ENCODE peak calls at places on chromosome 11, in six cellular contexts. One of them, this sample, is unnamed.

GRCh38 chr11:43987384-43988039 is 45.1 kb downstream of the C11orf96 start:
- DNase-seq in mesendoderm: peak
- DNase-seq in mesenchymal stem cell: peak
- DNase-seq in trophoblast cell: no peak
- DNase-seq in H1: no peak
- DNase-seq in IMR-90: peak
- DNase-seq in this sample: no peak

GRCh38 chr11:92504534-92504933 is 279.9 kb downstream of the FAT3 start:
- DNase-seq in mesendoderm: no peak
- DNase-seq in mesenchymal stem cell: no peak
- DNase-seq in trophoblast cell: no peak
- DNase-seq in H1: no peak
- DNase-seq in IMR-90: no peak
- DNase-seq in this sample: no peak

GRCh38 chr11:28697920-28698827 is 590.0 kb downstream of the METTL15 start:
- DNase-seq in mesendoderm: peak
- DNase-seq in mesenchymal stem cell: peak
- DNase-seq in trophoblast cell: peak
- DNase-seq in H1: peak
- DNase-seq in IMR-90: peak
- DNase-seq in this sample: peak

GRCh38 chr11:69218946-69219720 is 63.4 kb downstream of the SMIM38 start:
- DNase-seq in mesendoderm: no peak
- DNase-seq in mesenchymal stem cell: no peak
- DNase-seq in trophoblast cell: peak
- DNase-seq in H1: no peak
- DNase-seq in IMR-90: no peak
- DNase-seq in this sample: no peak

GRCh38 chr11:65720237-65720934 is at the start of gene RNASEH2C:
- DNase-seq in mesendoderm: peak
- DNase-seq in mesenchymal stem cell: peak
- DNase-seq in trophoblast cell: peak
- DNase-seq in H1: peak
- DNase-seq in IMR-90: peak
- DNase-seq in this sample: peak

GRCh38 chr11:93212094-93212493 is 14.3 kb upstream of the SLC36A4 start:
- DNase-seq in mesendoderm: no peak
- DNase-seq in mesenchymal stem cell: no peak
- DNase-seq in trophoblast cell: no peak
- DNase-seq in H1: no peak
- DNase-seq in IMR-90: no peak
- DNase-seq in this sample: no peak

GRCh38 chr11:61700221-61700620 is 20.0 kb downstream of the DAGLA start:
- DNase-seq in mesendoderm: peak
- DNase-seq in mesenchymal stem cell: peak
- DNase-seq in trophoblast cell: peak
- DNase-seq in H1: no peak
- DNase-seq in IMR-90: peak
- DNase-seq in this sample: no peak

GRCh38 chr11:27497284-27497866 is 9.2 kb downstream of the LIN7C start:
- DNase-seq in mesendoderm: no peak
- DNase-seq in mesenchymal stem cell: peak
- DNase-seq in trophoblast cell: peak
- DNase-seq in H1: no peak
- DNase-seq in IMR-90: peak
- DNase-seq in this sample: no peak

GRCh38 chr11:126334665-126335462 is 20.6 kb upstream of the ST3GAL4 start:
- DNase-seq in mesendoderm: no peak
- DNase-seq in mesenchymal stem cell: peak
- DNase-seq in trophoblast cell: no peak
- DNase-seq in H1: no peak
- DNase-seq in IMR-90: peak
- DNase-seq in this sample: no peak

GRCh38 chr11:6321961-6322362 is 1.7 kb upstream of the CAVIN3 start:
- DNase-seq in mesendoderm: no peak
- DNase-seq in mesenchymal stem cell: peak
- DNase-seq in trophoblast cell: no peak
- DNase-seq in H1: no peak
- DNase-seq in IMR-90: peak
- DNase-seq in this sample: peak

GRCh38 chr11:88886796-88887195 is 179.0 kb downstream of the GRM5 start:
- DNase-seq in mesendoderm: peak
- DNase-seq in mesenchymal stem cell: no peak
- DNase-seq in trophoblast cell: peak
- DNase-seq in H1: peak
- DNase-seq in IMR-90: peak
- DNase-seq in this sample: peak

GRCh38 chr11:62508336-62509058 is 38.1 kb downstream of the AHNAK start:
- DNase-seq in mesendoderm: peak
- DNase-seq in mesenchymal stem cell: peak
- DNase-seq in trophoblast cell: peak
- DNase-seq in H1: peak
- DNase-seq in IMR-90: peak
- DNase-seq in this sample: peak

GRCh38 chr11:71452354-71453020 is 516 bp upstream of the NADSYN1 start:
- DNase-seq in mesendoderm: peak
- DNase-seq in mesenchymal stem cell: peak
- DNase-seq in trophoblast cell: peak
- DNase-seq in H1: no peak
- DNase-seq in IMR-90: peak
- DNase-seq in this sample: no peak

GRCh38 chr11:112087212-112087611 is 539 bp downstream of the SDHD start:
- DNase-seq in mesendoderm: peak
- DNase-seq in mesenchymal stem cell: no peak
- DNase-seq in trophoblast cell: peak
- DNase-seq in H1: no peak
- DNase-seq in IMR-90: no peak
- DNase-seq in this sample: no peak

GRCh38 chr11:16059332-16059731 is 297.0 kb downstream of the SOX6 start:
- DNase-seq in mesendoderm: no peak
- DNase-seq in mesenchymal stem cell: no peak
- DNase-seq in trophoblast cell: no peak
- DNase-seq in H1: no peak
- DNase-seq in IMR-90: no peak
- DNase-seq in this sample: no peak

GRCh38 chr11:71502026-71502425 is 25.0 kb upstream of the KRTAP5-7 start:
- DNase-seq in mesendoderm: no peak
- DNase-seq in mesenchymal stem cell: no peak
- DNase-seq in trophoblast cell: no peak
- DNase-seq in H1: no peak
- DNase-seq in IMR-90: no peak
- DNase-seq in this sample: no peak

GRCh38 chr11:62544521-62545436 is 1.8 kb downstream of the AHNAK start:
- DNase-seq in mesendoderm: no peak
- DNase-seq in mesenchymal stem cell: peak
- DNase-seq in trophoblast cell: peak
- DNase-seq in H1: no peak
- DNase-seq in IMR-90: no peak
- DNase-seq in this sample: no peak

DNA sequence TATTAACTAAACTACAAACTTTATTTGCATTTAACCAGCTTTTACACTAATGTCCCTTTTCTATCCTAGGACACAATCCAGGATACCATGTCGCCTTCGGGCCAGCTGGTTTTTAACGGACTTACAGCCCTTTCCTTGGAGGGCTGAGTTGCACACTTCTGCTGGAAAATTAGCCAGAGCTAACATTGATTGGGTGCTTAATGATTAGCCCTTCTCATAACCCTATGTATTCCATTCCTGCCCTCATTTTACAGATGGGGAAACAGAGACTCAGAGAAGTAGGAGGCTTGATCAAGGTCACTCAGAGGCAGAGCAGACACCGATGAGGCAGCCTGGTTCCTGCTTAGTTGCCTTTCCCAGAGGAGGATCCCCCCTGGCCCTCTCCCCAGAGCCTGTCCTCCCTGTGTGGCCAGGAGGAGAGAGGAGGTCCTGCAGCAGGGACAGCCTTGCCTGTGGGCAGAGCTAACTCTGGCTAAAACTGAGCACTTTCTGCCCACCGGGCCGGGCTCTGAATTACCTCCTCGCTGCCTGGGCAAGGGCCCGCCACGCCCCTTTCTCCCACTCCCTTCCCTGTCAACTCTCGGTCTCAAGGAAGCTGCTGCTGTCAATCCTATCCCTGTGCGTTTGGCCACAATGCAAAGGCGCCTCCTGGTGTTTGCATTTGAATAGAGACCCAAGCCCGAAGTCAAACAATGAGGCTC is 59.6 kb upstream of the PAX6 start:
- DNase-seq in mesendoderm: peak
- DNase-seq in mesenchymal stem cell: peak
- DNase-seq in trophoblast cell: peak
- DNase-seq in H1: peak
- DNase-seq in IMR-90: peak
- DNase-seq in this sample: peak
- H3K4me3 ChIP-seq in mesendoderm: no peak
- H3K4me3 ChIP-seq in mesenchymal stem cell: no peak
- H3K4me3 ChIP-seq in trophoblast cell: no peak
- H3K4me3 ChIP-seq in H1: no peak
- H3K4me3 ChIP-seq in IMR-90: no peak
- H3K4me3 ChIP-seq in this sample: peak

GRCh38 chr11:2379471-2380174 is 2.5 kb downstream of the CD81 start:
- DNase-seq in mesendoderm: no peak
- DNase-seq in mesenchymal stem cell: no peak
- DNase-seq in trophoblast cell: no peak
- DNase-seq in H1: no peak
- DNase-seq in IMR-90: no peak
- DNase-seq in this sample: no peak

GRCh38 chr11:2378527-2379210 is 1.6 kb downstream of the CD81 start:
- DNase-seq in mesendoderm: no peak
- DNase-seq in mesenchymal stem cell: peak
- DNase-seq in trophoblast cell: no peak
- DNase-seq in H1: no peak
- DNase-seq in IMR-90: peak
- DNase-seq in this sample: no peak

GRCh38 chr11:2381494-2382128 is 4.5 kb downstream of the CD81 start:
- DNase-seq in mesendoderm: no peak
- DNase-seq in mesenchymal stem cell: no peak
- DNase-seq in trophoblast cell: no peak
- DNase-seq in H1: no peak
- DNase-seq in IMR-90: no peak
- DNase-seq in this sample: no peak

GRCh38 chr11:2380807-2381350 is 3.8 kb downstream of the CD81 start:
- DNase-seq in mesendoderm: no peak
- DNase-seq in mesenchymal stem cell: peak
- DNase-seq in trophoblast cell: peak
- DNase-seq in H1: no peak
- DNase-seq in IMR-90: no peak
- DNase-seq in this sample: no peak

DNA sequence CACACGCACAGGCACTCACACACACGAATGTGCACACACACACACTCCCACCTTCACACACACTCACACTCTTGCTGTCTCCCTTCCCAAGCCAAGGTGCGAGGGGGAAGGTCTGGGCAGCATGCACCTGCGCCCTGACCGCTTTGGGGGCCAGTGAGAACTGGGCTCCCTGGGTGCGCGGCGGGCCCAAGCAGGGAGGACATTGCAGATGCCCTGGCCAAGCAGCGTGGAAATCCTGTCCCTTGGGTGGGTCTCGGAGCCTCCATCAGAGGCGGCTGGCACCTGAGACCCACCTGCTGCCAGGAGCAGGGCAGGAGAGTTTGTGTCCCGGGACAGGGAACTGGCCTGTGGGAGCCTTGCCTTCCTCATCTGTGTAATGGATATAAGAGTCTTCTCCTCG is 3.3 kb downstream of the CD81 start:
- DNase-seq in mesendoderm: no peak
- DNase-seq in mesenchymal stem cell: no peak
- DNase-seq in trophoblast cell: no peak
- DNase-seq in H1: no peak
- DNase-seq in IMR-90: no peak
- DNase-seq in this sample: no peak
- H3K27ac ChIP-seq in mesendoderm: no peak
- H3K27ac ChIP-seq in mesenchymal stem cell: no peak
- H3K27ac ChIP-seq in trophoblast cell: no peak
- H3K27ac ChIP-seq in H1: no peak
- H3K27ac ChIP-seq in IMR-90: no peak
- H3K27ac ChIP-seq in this sample: no peak

GRCh38 chr11:47425611-47426010 is 628 bp downstream of the PSMC3 start:
- DNase-seq in mesendoderm: no peak
- DNase-seq in mesenchymal stem cell: no peak
- DNase-seq in trophoblast cell: no peak
- DNase-seq in H1: no peak
- DNase-seq in IMR-90: no peak
- DNase-seq in this sample: no peak
- H3K18ac ChIP-seq in mesendoderm: peak
- H3K18ac ChIP-seq in mesenchymal stem cell: no peak
- H3K18ac ChIP-seq in trophoblast cell: peak
- H3K18ac ChIP-seq in H1: no peak
- H3K18ac ChIP-seq in IMR-90: peak
- H3K18ac ChIP-seq in this sample: peak

GRCh38 chr11:130449996-130450419 is 1.6 kb downstream of the ADAMTS15 start:
- DNase-seq in mesendoderm: peak
- DNase-seq in mesenchymal stem cell: peak
- DNase-seq in trophoblast cell: peak
- DNase-seq in H1: peak
- DNase-seq in IMR-90: peak
- DNase-seq in this sample: no peak

GRCh38 chr11:130452941-130453340 is 4.5 kb downstream of the ADAMTS15 start:
- DNase-seq in mesendoderm: peak
- DNase-seq in mesenchymal stem cell: no peak
- DNase-seq in trophoblast cell: no peak
- DNase-seq in H1: no peak
- DNase-seq in IMR-90: no peak
- DNase-seq in this sample: no peak

GRCh38 chr11:130449246-130449990 is 973 bp downstream of the ADAMTS15 start:
- DNase-seq in mesendoderm: no peak
- DNase-seq in mesenchymal stem cell: peak
- DNase-seq in trophoblast cell: no peak
- DNase-seq in H1: no peak
- DNase-seq in IMR-90: no peak
- DNase-seq in this sample: no peak

GRCh38 chr11:130452171-130452570 is 3.7 kb downstream of the ADAMTS15 start:
- DNase-seq in mesendoderm: no peak
- DNase-seq in mesenchymal stem cell: no peak
- DNase-seq in trophoblast cell: no peak
- DNase-seq in H1: no peak
- DNase-seq in IMR-90: no peak
- DNase-seq in this sample: no peak

DNA sequence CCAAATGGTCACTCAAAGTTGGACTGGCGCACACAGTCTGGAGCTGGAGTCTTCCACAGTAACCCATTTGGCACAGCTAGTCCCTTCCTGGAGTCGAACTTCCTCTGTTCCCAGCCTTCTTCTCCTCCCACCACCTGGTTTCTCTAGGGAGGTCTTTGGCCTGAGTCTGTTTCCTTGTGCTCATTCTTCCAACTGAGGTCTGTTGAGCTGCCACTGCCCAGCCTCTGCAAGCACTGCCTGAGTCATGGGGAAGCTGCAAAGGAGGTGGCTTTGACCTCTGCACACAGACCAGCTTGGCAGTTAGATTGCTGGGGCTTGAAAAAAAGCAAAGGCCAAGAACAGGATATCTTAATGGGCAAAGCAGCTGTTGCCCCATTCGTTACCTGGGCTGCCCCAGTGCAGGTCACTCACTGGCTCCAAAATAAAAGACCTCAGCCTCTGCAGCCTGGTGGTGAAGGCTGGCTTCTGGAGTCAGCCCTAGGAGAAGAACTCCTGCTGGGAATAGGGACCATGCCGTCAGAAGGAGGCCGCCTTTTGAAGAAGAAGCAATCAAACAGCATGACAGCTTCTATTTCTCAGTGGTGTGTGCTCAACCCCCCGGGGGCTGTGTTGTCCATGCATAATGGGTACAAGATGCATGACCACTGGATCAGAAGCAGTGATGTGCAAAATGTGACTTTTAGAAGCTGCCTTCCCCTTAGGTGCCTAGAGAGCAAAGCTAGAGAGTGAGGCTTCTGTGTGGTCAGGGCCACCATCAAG is 3.0 kb downstream of the ADAMTS15 start:
- DNase-seq in mesendoderm: no peak
- DNase-seq in mesenchymal stem cell: peak
- DNase-seq in trophoblast cell: no peak
- DNase-seq in H1: no peak
- DNase-seq in IMR-90: peak
- DNase-seq in this sample: no peak
- H3K4me3 ChIP-seq in mesendoderm: no peak
- H3K4me3 ChIP-seq in mesenchymal stem cell: no peak
- H3K4me3 ChIP-seq in trophoblast cell: no peak
- H3K4me3 ChIP-seq in H1: no peak
- H3K4me3 ChIP-seq in IMR-90: peak
- H3K4me3 ChIP-seq in this sample: no peak